ENCODE peak calls at places on chromosomes 1 and 21, in five cellular contexts. One of them, this sample, is unnamed.

GRCh38 chr1:178645157-178645825 is 79.8 kb upstream of the RALGPS2 start:
- DNase-seq in OCI-LY7: no peak
- DNase-seq in right cardiac atrium: no peak
- DNase-seq in anterior cingulate cortex: no peak
- DNase-seq in sigmoid colon: no peak
- DNase-seq in this sample: no peak

GRCh38 chr1:53343831-53344668 is 16.2 kb upstream of the LRP8 start:
- DNase-seq in OCI-LY7: no peak
- DNase-seq in right cardiac atrium: no peak
- DNase-seq in anterior cingulate cortex: no peak
- DNase-seq in sigmoid colon: no peak
- DNase-seq in this sample: peak; percentile 24

GRCh38 chr1:65225179-65225578 is 77.2 kb downstream of the AK4 start:
- DNase-seq in OCI-LY7: no peak
- DNase-seq in right cardiac atrium: no peak
- DNase-seq in anterior cingulate cortex: no peak
- DNase-seq in sigmoid colon: no peak
- DNase-seq in this sample: no peak

GRCh38 chr1:151988405-151988851 is 5.2 kb downstream of the S100A10 start:
- DNase-seq in OCI-LY7: no peak
- DNase-seq in right cardiac atrium: no peak
- DNase-seq in anterior cingulate cortex: no peak
- DNase-seq in sigmoid colon: no peak
- DNase-seq in this sample: no peak

GRCh38 chr1:158117854-158118691 is 62.6 kb upstream of the CD1D start:
- DNase-seq in OCI-LY7: peak; percentile 77
- DNase-seq in right cardiac atrium: no peak
- DNase-seq in anterior cingulate cortex: no peak
- DNase-seq in sigmoid colon: peak; percentile 79
- DNase-seq in this sample: peak; percentile 46

GRCh38 chr1:150516616-150517015 is 1.1 kb downstream of the FALEC start:
- DNase-seq in OCI-LY7: peak; percentile 71
- DNase-seq in right cardiac atrium: no peak
- DNase-seq in anterior cingulate cortex: no peak
- DNase-seq in sigmoid colon: no peak
- DNase-seq in this sample: no peak

GRCh38 chr1:94884101-94884875 is 42.6 kb downstream of the CNN3 start:
- DNase-seq in OCI-LY7: no peak
- DNase-seq in right cardiac atrium: no peak
- DNase-seq in anterior cingulate cortex: peak; percentile 21
- DNase-seq in sigmoid colon: no peak
- DNase-seq in this sample: peak; percentile 43

GRCh38 chr1:11124965-11125364 is 25.3 kb upstream of the EXOSC10 start:
- DNase-seq in OCI-LY7: no peak
- DNase-seq in right cardiac atrium: no peak
- DNase-seq in anterior cingulate cortex: no peak
- DNase-seq in sigmoid colon: no peak
- DNase-seq in this sample: no peak

GRCh38 chr1:243390315-243390875 is 134.6 kb downstream of the SDCCAG8 start:
- DNase-seq in OCI-LY7: no peak
- DNase-seq in right cardiac atrium: no peak
- DNase-seq in anterior cingulate cortex: no peak
- DNase-seq in sigmoid colon: no peak
- DNase-seq in this sample: no peak

GRCh38 chr1:171468120-171468790 is 17.1 kb upstream of the PRRC2C start:
- DNase-seq in OCI-LY7: no peak
- DNase-seq in right cardiac atrium: no peak
- DNase-seq in anterior cingulate cortex: no peak
- DNase-seq in sigmoid colon: no peak
- DNase-seq in this sample: no peak

GRCh38 chr1:107862064-107862463 is 102.9 kb downstream of the VAV3 start:
- DNase-seq in OCI-LY7: peak; percentile 79
- DNase-seq in right cardiac atrium: no peak
- DNase-seq in anterior cingulate cortex: no peak
- DNase-seq in sigmoid colon: no peak
- DNase-seq in this sample: no peak

GRCh38 chr21:27695246-27695645 is 728.4 kb upstream of the ADAMTS5 start:
- DNase-seq in OCI-LY7: no peak
- DNase-seq in right cardiac atrium: no peak
- DNase-seq in anterior cingulate cortex: no peak
- DNase-seq in sigmoid colon: no peak
- DNase-seq in this sample: no peak

GRCh38 chr21:39055167-39055767 is 128.0 kb downstream of the PSMG1 start:
- DNase-seq in OCI-LY7: no peak
- DNase-seq in right cardiac atrium: no peak
- DNase-seq in anterior cingulate cortex: no peak
- DNase-seq in sigmoid colon: no peak
- DNase-seq in this sample: no peak

GRCh38 chr1:167121375-167122120 is 27.7 kb downstream of the STYXL2 start:
- DNase-seq in OCI-LY7: no peak
- DNase-seq in right cardiac atrium: peak; percentile 53
- DNase-seq in anterior cingulate cortex: peak; percentile 34
- DNase-seq in sigmoid colon: no peak
- DNase-seq in this sample: peak; percentile 54

GRCh38 chr1:223175032-223175431 is 32.0 kb upstream of the TLR5 start:
- DNase-seq in OCI-LY7: no peak
- DNase-seq in right cardiac atrium: no peak
- DNase-seq in anterior cingulate cortex: no peak
- DNase-seq in sigmoid colon: no peak
- DNase-seq in this sample: no peak

GRCh38 chr1:186474208-186474607 is 13.3 kb upstream of the PDC start:
- DNase-seq in OCI-LY7: no peak
- DNase-seq in right cardiac atrium: no peak
- DNase-seq in anterior cingulate cortex: no peak
- DNase-seq in sigmoid colon: no peak
- DNase-seq in this sample: no peak

GRCh38 chr1:205711105-205712048 is 31.1 kb upstream of the SLC45A3 start:
- DNase-seq in OCI-LY7: peak; percentile 87
- DNase-seq in right cardiac atrium: peak; percentile 25
- DNase-seq in anterior cingulate cortex: peak; percentile 54
- DNase-seq in sigmoid colon: no peak
- DNase-seq in this sample: no peak

GRCh38 chr1:36183309-36183856 is 27.4 kb downstream of the MAP7D1 start:
- DNase-seq in OCI-LY7: no peak
- DNase-seq in right cardiac atrium: no peak
- DNase-seq in anterior cingulate cortex: no peak
- DNase-seq in sigmoid colon: peak; percentile 87
- DNase-seq in this sample: no peak

GRCh38 chr1:24909388-24909898 is 20.6 kb downstream of the RUNX3 start:
- DNase-seq in OCI-LY7: no peak
- DNase-seq in right cardiac atrium: peak; percentile 70
- DNase-seq in anterior cingulate cortex: peak; percentile 10
- DNase-seq in sigmoid colon: no peak
- DNase-seq in this sample: peak; percentile 60

GRCh38 chr1:182410138-182410537 is 9.7 kb upstream of the TEDDM1 start:
- DNase-seq in OCI-LY7: no peak
- DNase-seq in right cardiac atrium: no peak
- DNase-seq in anterior cingulate cortex: no peak
- DNase-seq in sigmoid colon: no peak
- DNase-seq in this sample: no peak

GRCh38 chr1:221437171-221437570 is 304.7 kb downstream of the DUSP10 start:
- DNase-seq in OCI-LY7: no peak
- DNase-seq in right cardiac atrium: no peak
- DNase-seq in anterior cingulate cortex: no peak
- DNase-seq in sigmoid colon: no peak
- DNase-seq in this sample: no peak

GRCh38 chr1:220966874-220967631 is 87.8 kb downstream of the HLX start:
- DNase-seq in OCI-LY7: no peak
- DNase-seq in right cardiac atrium: no peak
- DNase-seq in anterior cingulate cortex: no peak
- DNase-seq in sigmoid colon: no peak
- DNase-seq in this sample: no peak

GRCh38 chr1:55631508-55631907 is 416.3 kb upstream of the USP24 start:
- DNase-seq in OCI-LY7: no peak
- DNase-seq in right cardiac atrium: no peak
- DNase-seq in anterior cingulate cortex: no peak
- DNase-seq in sigmoid colon: no peak
- DNase-seq in this sample: no peak

GRCh38 chr1:46687095-46687659 is 15.5 kb downstream of the TEX38 start:
- DNase-seq in OCI-LY7: no peak
- DNase-seq in right cardiac atrium: peak; percentile 82
- DNase-seq in anterior cingulate cortex: peak; percentile 22
- DNase-seq in sigmoid colon: peak; percentile 92
- DNase-seq in this sample: no peak

GRCh38 chr1:39671793-39672550 is at the start of gene NT5C1A:
- DNase-seq in OCI-LY7: no peak
- DNase-seq in right cardiac atrium: peak; percentile 42
- DNase-seq in anterior cingulate cortex: peak; percentile 32
- DNase-seq in sigmoid colon: no peak
- DNase-seq in this sample: no peak

GRCh38 chr1:178310685-178311105 is 186.1 kb downstream of the CLEC20A start:
- DNase-seq in OCI-LY7: peak; percentile 70
- DNase-seq in right cardiac atrium: no peak
- DNase-seq in anterior cingulate cortex: no peak
- DNase-seq in sigmoid colon: no peak
- DNase-seq in this sample: no peak

GRCh38 chr21:36422279-36423098 is 37.3 kb downstream of the CHAF1B start:
- DNase-seq in OCI-LY7: peak; percentile 53
- DNase-seq in right cardiac atrium: peak; percentile 56
- DNase-seq in anterior cingulate cortex: no peak
- DNase-seq in sigmoid colon: no peak
- DNase-seq in this sample: peak; percentile 50

GRCh38 chr1:237562247-237562823 is 328.4 kb downstream of the ZP4 start:
- DNase-seq in OCI-LY7: peak; percentile 75
- DNase-seq in right cardiac atrium: no peak
- DNase-seq in anterior cingulate cortex: no peak
- DNase-seq in sigmoid colon: no peak
- DNase-seq in this sample: no peak

GRCh38 chr1:228344631-228345072 is 62.0 kb downstream of the TRIM11 start:
- DNase-seq in OCI-LY7: no peak
- DNase-seq in right cardiac atrium: no peak
- DNase-seq in anterior cingulate cortex: no peak
- DNase-seq in sigmoid colon: peak; percentile 36
- DNase-seq in this sample: no peak

GRCh38 chr1:24948072-24948827 is 18.2 kb upstream of the RUNX3 start:
- DNase-seq in OCI-LY7: peak; percentile 64
- DNase-seq in right cardiac atrium: no peak
- DNase-seq in anterior cingulate cortex: no peak
- DNase-seq in sigmoid colon: no peak
- DNase-seq in this sample: no peak

GRCh38 chr1:169859001-169859400 is 34.7 kb downstream of the SCYL3 start:
- DNase-seq in OCI-LY7: no peak
- DNase-seq in right cardiac atrium: no peak
- DNase-seq in anterior cingulate cortex: no peak
- DNase-seq in sigmoid colon: no peak
- DNase-seq in this sample: no peak